ENCODE peak calls at places on chromosomes 7 and 10, in six cellular contexts. H is fibroblast of the aortic adventitia, E is fibroblast of lung, S is thyroid gland, L is heart left ventricle, G is fibroblast of pulmonary artery. F is an unnamed sample.

GRCh38 chr10:130623680-130624271 is 487.6 kb downstream of the GLRX3 start:
- DNase-seq in G (no peak), E (no peak), S (peak; percentile 76), H (no peak), L (no peak), F (no peak)

GRCh38 chr7:132527467-132528410 is 48.5 kb downstream of the PLXNA4 start:
- DNase-seq in L (no peak), E (no peak), H (no peak), S (no peak), G (no peak), F (no peak)

GRCh38 chr10:82660983-82661382 is 786.0 kb downstream of the NRG3 start:
- DNase-seq in G (peak; percentile 9), L (no peak), H (no peak), S (no peak), E (no peak), F (no peak)

GRCh38 chr7:30237271-30237695 is 47.1 kb upstream of the ZNRF2 start:
- DNase-seq in E (no peak), S (no peak), L (no peak), H (no peak), G (no peak), F (no peak)

GRCh38 chr7:31493714-31494181 is 20.1 kb upstream of the ITPRID1 start:
- DNase-seq in L (no peak), H (peak; percentile 8), G (peak; percentile 1), E (no peak), S (no peak), F (no peak)

GRCh38 chr10:73970845-73971244 is 27.1 kb upstream of the VCL start:
- DNase-seq in S (no peak), G (no peak), E (no peak), H (no peak), L (no peak), F (no peak)

GRCh38 chr7:115099906-115100305 is 178.0 kb downstream of the MDFIC start:
- DNase-seq in G (peak; percentile 81), L (no peak), H (peak; percentile 76), E (peak; percentile 69), S (no peak), F (peak; percentile 26)

GRCh38 chr7:151795168-151795754 is 81.7 kb downstream of the PRKAG2 start:
- DNase-seq in S (no peak), E (no peak), L (no peak), H (no peak), G (no peak), F (peak; percentile 29)

DNA sequence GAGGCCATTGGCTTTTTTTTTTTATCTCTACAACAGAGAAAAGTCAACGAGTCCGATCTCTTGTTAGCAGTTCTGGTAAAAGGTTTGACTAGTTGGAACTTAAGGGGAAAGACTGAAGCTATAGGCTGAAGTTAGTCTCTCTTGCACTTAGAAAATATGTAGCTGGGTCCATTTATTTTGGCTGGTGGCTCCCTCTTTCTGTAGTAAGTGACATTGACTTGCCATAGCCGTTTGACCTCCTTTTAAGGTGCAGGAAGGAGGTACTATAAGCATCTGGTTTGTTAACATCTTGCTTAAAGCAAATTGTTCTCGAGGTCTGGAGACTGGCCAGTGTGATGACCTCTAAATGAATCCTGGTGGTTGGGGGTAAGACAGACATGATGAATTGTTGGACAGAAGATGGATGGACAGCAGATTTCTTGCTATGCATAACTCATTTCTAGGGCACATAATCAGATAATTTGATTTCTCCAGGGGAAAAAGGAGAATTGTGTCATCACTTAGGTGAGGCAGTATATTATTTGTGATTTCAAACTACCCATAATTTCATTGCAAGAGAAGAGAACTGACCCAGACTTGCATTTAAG is 356.3 kb upstream of the GALNT17 start:
- DNase-seq in L (no peak), H (peak; percentile 39), E (peak; percentile 25), S (no peak), G (peak; percentile 14), F (no peak)
- TF ChIP-seq CTCF in L (no peak), H (peak; percentile 24), E (peak; percentile 22), S (no peak), G (no peak), F (no peak)

GRCh38 chr10:7301039-7301768 is 109.6 kb downstream of the SFMBT2 start:
- DNase-seq in G (peak; percentile 12), S (no peak), H (no peak), L (no peak), E (peak; percentile 38), F (no peak)
- TF ChIP-seq CTCF in G (peak; percentile 35), S (no peak), H (no peak), L (no peak), E (peak; percentile 38), F (no peak)

DNA sequence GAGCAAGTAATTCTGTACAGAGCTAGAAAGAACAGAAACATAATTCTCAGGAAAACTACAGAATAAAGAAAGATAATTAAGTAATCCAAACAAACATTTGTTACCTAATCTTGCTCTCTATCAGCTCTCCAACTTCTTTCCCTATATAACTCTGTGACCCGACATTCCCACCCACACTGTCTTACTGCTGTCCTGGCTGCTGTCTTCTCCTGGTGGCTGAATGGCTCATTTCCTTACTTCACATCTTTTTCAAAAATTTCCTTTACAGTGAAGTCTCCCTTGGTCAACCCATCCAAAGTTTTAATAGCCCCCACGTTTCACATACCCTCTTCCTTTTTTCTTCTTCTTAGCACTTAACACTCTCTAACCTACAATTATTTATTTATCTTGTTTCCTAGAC is 64.0 kb downstream of the HYCC1 start:
- DNase-seq in L (no peak), G (peak; percentile 23), H (peak; percentile 10), E (no peak), S (no peak), F (no peak)
- TF ChIP-seq CTCF in L (no peak), G (peak; percentile 27), H (peak; percentile 16), E (peak; percentile 17), S (no peak), F (no peak)

GRCh38 chr7:134031835-134032617 is 95.1 kb upstream of the LRGUK start:
- DNase-seq in H (no peak), E (no peak), G (peak; percentile 3), S (no peak), L (peak; percentile 21), F (no peak)
- TF ChIP-seq CTCF in H (peak; percentile 5), E (no peak), G (peak; percentile 18), S (no peak), L (no peak), F (no peak)

GRCh38 chr7:3673524-3673923 is 372.5 kb downstream of the SDK1 start:
- DNase-seq in S (no peak), L (no peak), G (peak; percentile 35), H (peak; percentile 1), E (peak; percentile 32), F (peak; percentile 60)
- TF ChIP-seq CTCF in S (no peak), L (peak; percentile 24), G (peak; percentile 44), H (peak; percentile 6), E (peak; percentile 50), F (peak; percentile 41)

GRCh38 chr7:139808401-139808800 is 20.7 kb upstream of the TBXAS1 start:
- DNase-seq in E (no peak), H (no peak), G (no peak), L (no peak), S (no peak), F (no peak)

GRCh38 chr7:139813689-139814088 is 15.4 kb upstream of the TBXAS1 start:
- DNase-seq in G (no peak), S (no peak), L (no peak), E (no peak), H (no peak), F (no peak)

GRCh38 chr7:139813141-139813540 is 15.9 kb upstream of the TBXAS1 start:
- DNase-seq in S (no peak), E (no peak), G (no peak), H (no peak), L (no peak), F (no peak)

GRCh38 chr7:139808846-139809442 is 20.1 kb upstream of the TBXAS1 start:
- DNase-seq in S (no peak), G (no peak), H (no peak), E (no peak), L (no peak), F (no peak)

GRCh38 chr7:139811106-139811505 is 18.0 kb upstream of the TBXAS1 start:
- DNase-seq in H (no peak), L (no peak), E (no peak), G (no peak), S (no peak), F (no peak)
- TF ChIP-seq CTCF in H (no peak), L (no peak), E (no peak), G (no peak), S (no peak), F (no peak)